ENCODE peak calls at places on chromosome 14, in eight cellular contexts. One of them, this sample, is unnamed.

GRCh38 chr14:89185919-89186849 is 230.8 kb downstream of the FOXN3 start:
- DNase-seq in stimulated activated CD4-positive, alpha-beta T cell treated with anti-CD3 and anti-CD28 coated beads, Interleukin-4, amount 100 ng/mL, for 4 hours: no peak
- DNase-seq in lower lobe of right lung: no peak
- DNase-seq in CD8-positive, alpha-beta T cell: no peak
- DNase-seq in H54: peak
- DNase-seq in NCI-H446: peak
- DNase-seq in endodermal cell: peak
- DNase-seq in neural crest cell: no peak
- DNase-seq in this sample: no peak

GRCh38 chr14:93543766-93544165 is 113.0 kb downstream of the UNC79 start:
- DNase-seq in endodermal cell: no peak
- DNase-seq in CD8-positive, alpha-beta T cell: no peak
- DNase-seq in stimulated activated CD4-positive, alpha-beta T cell treated with anti-CD3 and anti-CD28 coated beads, Interleukin-4, amount 100 ng/mL, for 4 hours: no peak
- DNase-seq in neural crest cell: no peak
- DNase-seq in lower lobe of right lung: no peak
- DNase-seq in NCI-H446: peak
- DNase-seq in H54: no peak
- DNase-seq in this sample: no peak

GRCh38 chr14:39488600-39488999 is 56.4 kb upstream of the FBXO33 start:
- DNase-seq in stimulated activated CD4-positive, alpha-beta T cell treated with anti-CD3 and anti-CD28 coated beads, Interleukin-4, amount 100 ng/mL, for 4 hours: no peak
- DNase-seq in CD8-positive, alpha-beta T cell: no peak
- DNase-seq in lower lobe of right lung: no peak
- DNase-seq in H54: no peak
- DNase-seq in neural crest cell: peak
- DNase-seq in NCI-H446: no peak
- DNase-seq in endodermal cell: peak
- DNase-seq in this sample: no peak

GRCh38 chr14:73272393-73272792 is 35.1 kb downstream of the PAPLN start:
- DNase-seq in neural crest cell: no peak
- DNase-seq in H54: no peak
- DNase-seq in CD8-positive, alpha-beta T cell: no peak
- DNase-seq in endodermal cell: no peak
- DNase-seq in NCI-H446: no peak
- DNase-seq in lower lobe of right lung: no peak
- DNase-seq in stimulated activated CD4-positive, alpha-beta T cell treated with anti-CD3 and anti-CD28 coated beads, Interleukin-4, amount 100 ng/mL, for 4 hours: no peak
- DNase-seq in this sample: no peak

GRCh38 chr14:102320033-102320660 is 601 bp downstream of the ZNF839 start:
- DNase-seq in lower lobe of right lung: peak
- DNase-seq in neural crest cell: no peak
- DNase-seq in CD8-positive, alpha-beta T cell: peak
- DNase-seq in H54: no peak
- DNase-seq in endodermal cell: peak
- DNase-seq in NCI-H446: no peak
- DNase-seq in stimulated activated CD4-positive, alpha-beta T cell treated with anti-CD3 and anti-CD28 coated beads, Interleukin-4, amount 100 ng/mL, for 4 hours: peak
- DNase-seq in this sample: peak

GRCh38 chr14:95198320-95198719 is 41.0 kb upstream of the DICER1 start:
- DNase-seq in stimulated activated CD4-positive, alpha-beta T cell treated with anti-CD3 and anti-CD28 coated beads, Interleukin-4, amount 100 ng/mL, for 4 hours: no peak
- DNase-seq in H54: no peak
- DNase-seq in endodermal cell: peak
- DNase-seq in neural crest cell: no peak
- DNase-seq in NCI-H446: no peak
- DNase-seq in CD8-positive, alpha-beta T cell: no peak
- DNase-seq in lower lobe of right lung: no peak
- DNase-seq in this sample: no peak

GRCh38 chr14:24184104-24184970 is 4.3 kb downstream of the IPO4 start:
- DNase-seq in NCI-H446: no peak
- DNase-seq in neural crest cell: no peak
- DNase-seq in CD8-positive, alpha-beta T cell: no peak
- DNase-seq in stimulated activated CD4-positive, alpha-beta T cell treated with anti-CD3 and anti-CD28 coated beads, Interleukin-4, amount 100 ng/mL, for 4 hours: no peak
- DNase-seq in H54: no peak
- DNase-seq in lower lobe of right lung: no peak
- DNase-seq in endodermal cell: no peak
- DNase-seq in this sample: no peak

GRCh38 chr14:30227871-30228270 is 300.2 kb upstream of the PRKD1 start:
- DNase-seq in CD8-positive, alpha-beta T cell: no peak
- DNase-seq in H54: no peak
- DNase-seq in endodermal cell: no peak
- DNase-seq in stimulated activated CD4-positive, alpha-beta T cell treated with anti-CD3 and anti-CD28 coated beads, Interleukin-4, amount 100 ng/mL, for 4 hours: no peak
- DNase-seq in NCI-H446: no peak
- DNase-seq in lower lobe of right lung: no peak
- DNase-seq in neural crest cell: no peak
- DNase-seq in this sample: no peak

GRCh38 chr14:103948442-103948841 is 6.1 kb upstream of the RD3L start:
- DNase-seq in CD8-positive, alpha-beta T cell: no peak
- DNase-seq in endodermal cell: no peak
- DNase-seq in NCI-H446: no peak
- DNase-seq in lower lobe of right lung: no peak
- DNase-seq in neural crest cell: no peak
- DNase-seq in stimulated activated CD4-positive, alpha-beta T cell treated with anti-CD3 and anti-CD28 coated beads, Interleukin-4, amount 100 ng/mL, for 4 hours: no peak
- DNase-seq in H54: no peak
- DNase-seq in this sample: no peak

GRCh38 chr14:72606879-72607278 is 287.0 kb downstream of the DPF3 start:
- DNase-seq in NCI-H446: no peak
- DNase-seq in H54: no peak
- DNase-seq in stimulated activated CD4-positive, alpha-beta T cell treated with anti-CD3 and anti-CD28 coated beads, Interleukin-4, amount 100 ng/mL, for 4 hours: no peak
- DNase-seq in endodermal cell: no peak
- DNase-seq in lower lobe of right lung: no peak
- DNase-seq in neural crest cell: no peak
- DNase-seq in CD8-positive, alpha-beta T cell: no peak
- DNase-seq in this sample: no peak

GRCh38 chr14:94011795-94012194 is 14.3 kb upstream of the OTUB2 start:
- DNase-seq in NCI-H446: no peak
- DNase-seq in CD8-positive, alpha-beta T cell: no peak
- DNase-seq in H54: no peak
- DNase-seq in lower lobe of right lung: no peak
- DNase-seq in stimulated activated CD4-positive, alpha-beta T cell treated with anti-CD3 and anti-CD28 coated beads, Interleukin-4, amount 100 ng/mL, for 4 hours: no peak
- DNase-seq in neural crest cell: no peak
- DNase-seq in endodermal cell: no peak
- DNase-seq in this sample: no peak

This sample was measured in activated T-helper 9 cell treated with anti-CD3 and anti-CD28 coated beads, Interleukin-2, amount 50 U/mL, for 16 hours.